ENCODE peak calls at places on chromosomes 7 and 10, in nine cellular contexts. T is colonic mucosa, M is cardiac fibroblast, Q is tibial artery, F is HFFc6, D is transverse colon, I is spleen, B is IMR-90, N is endodermal cell. S is an unnamed sample.

GRCh38 chr7:73427902-73428696 is 5.5 kb upstream of the FZD9 start:
- DNase-seq in T (no peak), M (no peak), Q (no peak), F (no peak), D (no peak), I (peak), B (no peak), N (peak), S (no peak)

GRCh38 chr7:11155883-11156282 is 182.2 kb downstream of the PHF14 start:
- DNase-seq in T (no peak), M (peak), Q (no peak), F (no peak), D (no peak), I (no peak), B (peak), N (no peak), S (no peak)

GRCh38 chr7:84535584-84536255 is 341.1 kb upstream of the SEMA3A start:
- DNase-seq in T (no peak), M (no peak), Q (no peak), F (no peak), D (no peak), I (no peak), B (no peak), N (no peak), S (no peak)

GRCh38 chr7:159152816-159153215 is 8.1 kb upstream of the VIPR2 start:
- DNase-seq in T (no peak), M (no peak), Q (no peak), F (no peak), D (no peak), I (peak), B (no peak), N (no peak), S (no peak)

GRCh38 chr10:82164333-82164732 is 289.3 kb downstream of the NRG3 start:
- DNase-seq in T (no peak), M (no peak), Q (no peak), F (no peak), D (no peak), I (no peak), B (no peak), N (no peak), S (no peak)

GRCh38 chr7:91082854-91083495 is 181.3 kb upstream of the FZD1 start:
- DNase-seq in T (no peak), M (peak), Q (no peak), F (peak), D (no peak), I (no peak), B (peak), N (no peak), S (no peak)

GRCh38 chr10:90787906-90788491 is 69.8 kb downstream of the HTR7 start:
- DNase-seq in T (peak), M (peak), Q (no peak), F (peak), D (peak), I (no peak), B (peak), N (peak), S (peak)

GRCh38 chr10:75034131-75034512 is 77.3 kb upstream of the SAMD8 start:
- DNase-seq in T (no peak), M (peak), Q (no peak), F (no peak), D (no peak), I (no peak), B (no peak), N (no peak), S (no peak)

GRCh38 chr10:114821915-114822770 is 563 bp downstream of the FHIP2A start:
- DNase-seq in T (peak), M (peak), Q (peak), F (no peak), D (peak), I (peak), B (peak), N (peak), S (peak)

DNA sequence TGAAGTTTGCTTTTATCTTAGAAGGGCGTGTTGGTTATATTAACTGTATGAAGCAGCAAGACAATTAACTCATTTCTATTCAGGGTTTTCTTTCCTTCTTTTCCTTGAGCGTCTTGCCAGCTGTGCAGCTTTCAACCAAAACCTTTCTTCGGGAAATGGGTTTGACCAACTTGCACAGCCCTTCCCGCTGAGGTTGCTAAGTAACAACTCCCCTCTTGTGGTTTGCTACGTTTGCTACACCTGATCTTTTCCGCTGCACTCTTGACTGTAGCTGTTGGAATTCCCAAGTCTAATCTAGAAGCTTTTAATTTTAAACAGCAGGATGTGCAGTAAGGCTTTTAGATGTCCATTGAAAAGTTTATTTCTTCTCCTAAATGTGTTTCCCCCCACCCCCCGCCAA is 116.9 kb downstream of the CDCA7L start:
- DNase-seq in T (no peak), M (no peak), Q (no peak), F (no peak), D (no peak), I (no peak), B (no peak), N (peak), S (no peak)
- TF ChIP-seq CTCF in T (no peak), M (no peak), Q (no peak), F (no peak), D (no peak), I (no peak), B (no peak), N (peak), S (no peak)

DNA sequence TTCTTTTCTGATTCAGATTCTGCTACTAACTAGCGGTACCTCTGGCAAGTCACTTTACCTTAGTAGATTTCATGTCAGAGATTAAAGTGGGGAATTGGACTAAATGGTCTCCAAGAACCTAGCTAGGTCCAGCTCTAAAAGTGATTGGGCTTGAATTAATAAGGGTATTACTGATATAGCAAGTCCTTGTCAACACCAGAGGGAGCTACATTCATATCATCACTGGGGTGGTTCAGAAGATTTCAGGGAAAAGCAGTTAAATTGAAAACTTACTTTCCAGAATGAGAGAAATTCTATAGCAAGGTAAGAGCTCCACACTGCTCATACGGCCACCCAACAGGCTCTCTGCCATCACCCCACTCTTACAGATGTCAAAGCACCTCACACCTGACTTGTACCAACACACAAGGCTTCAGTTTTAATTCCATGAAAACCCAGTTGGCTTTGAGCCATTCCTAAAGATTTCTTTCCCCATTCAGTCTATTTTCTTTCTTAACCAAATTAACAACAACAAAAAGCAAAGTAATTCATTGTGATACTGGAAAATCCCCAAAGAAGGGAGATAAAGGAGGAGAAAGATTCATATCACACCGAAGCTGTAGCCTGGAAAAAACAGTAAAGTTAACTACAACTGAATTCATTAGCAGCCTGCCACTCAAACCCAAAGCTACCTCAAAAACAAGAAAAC is 38.0 kb upstream of the SPOCK2 start:
- DNase-seq in T (no peak), M (peak), Q (no peak), F (peak), D (no peak), I (no peak), B (peak), N (no peak), S (no peak)
- TF ChIP-seq CTCF in T (peak), M (peak), Q (peak), F (peak), D (peak), I (peak), B (peak), N (peak), S (no peak)

DNA sequence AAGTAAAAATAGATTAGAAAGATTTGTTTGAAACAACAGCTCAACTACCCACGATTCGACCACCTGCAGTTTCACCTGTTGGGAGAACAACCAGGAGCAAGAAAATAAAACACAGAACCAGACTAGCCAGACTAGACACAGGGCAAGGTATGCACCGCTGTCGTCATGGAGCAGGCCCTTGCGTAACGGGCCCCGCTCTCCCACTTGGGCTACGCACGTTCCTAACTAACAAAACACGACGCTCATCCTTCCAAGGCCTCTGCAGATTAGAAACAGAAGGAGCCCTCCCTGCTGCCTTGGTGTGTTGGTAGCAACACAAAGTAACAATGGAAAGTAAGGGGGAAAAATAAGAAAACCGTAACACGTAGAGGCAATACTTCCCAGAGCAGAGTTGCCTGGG is 45.1 kb upstream of the ELMO1 start:
- DNase-seq in T (no peak), M (no peak), Q (no peak), F (no peak), D (no peak), I (no peak), B (no peak), N (no peak), S (no peak)
- TF ChIP-seq CTCF in T (no peak), M (no peak), Q (no peak), F (no peak), D (no peak), I (no peak), B (no peak), N (no peak), S (no peak)

DNA sequence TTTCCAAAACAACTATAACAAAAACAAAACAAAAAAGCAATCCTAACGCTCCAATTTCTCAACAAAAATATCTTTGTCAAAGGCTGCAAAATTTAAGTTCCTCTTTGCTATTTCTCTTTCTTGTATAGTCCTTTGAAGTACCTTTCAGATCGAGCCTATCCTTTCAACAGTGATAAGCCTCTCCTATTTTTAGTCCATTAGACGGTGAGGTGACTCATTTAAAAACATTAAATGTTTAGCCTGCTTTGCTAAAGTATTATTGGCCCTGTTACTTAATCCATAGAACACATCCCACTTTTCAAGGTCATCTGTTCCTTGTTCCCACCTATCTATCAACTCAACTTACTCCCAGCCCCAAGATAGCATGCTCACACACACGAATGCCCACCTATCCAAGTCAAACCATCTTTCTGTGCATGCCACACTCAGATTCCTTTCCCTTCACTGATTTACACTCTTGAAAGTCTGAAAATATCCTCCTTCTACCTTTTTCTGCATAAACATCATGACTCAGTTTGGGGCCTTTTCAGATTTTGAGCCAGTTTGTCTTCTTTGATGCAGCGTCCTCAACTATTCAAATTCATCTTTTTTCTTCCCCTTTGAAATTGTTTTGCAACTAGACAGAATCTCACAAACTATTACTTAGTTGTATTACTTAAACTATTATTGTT is 224.9 kb upstream of the TMEM229A start:
- DNase-seq in T (no peak), M (no peak), Q (no peak), F (no peak), D (no peak), I (no peak), B (peak), N (no peak), S (no peak)
- TF ChIP-seq CTCF in T (no peak), M (no peak), Q (no peak), F (no peak), D (no peak), I (no peak), B (no peak), N (no peak), S (no peak)

DNA sequence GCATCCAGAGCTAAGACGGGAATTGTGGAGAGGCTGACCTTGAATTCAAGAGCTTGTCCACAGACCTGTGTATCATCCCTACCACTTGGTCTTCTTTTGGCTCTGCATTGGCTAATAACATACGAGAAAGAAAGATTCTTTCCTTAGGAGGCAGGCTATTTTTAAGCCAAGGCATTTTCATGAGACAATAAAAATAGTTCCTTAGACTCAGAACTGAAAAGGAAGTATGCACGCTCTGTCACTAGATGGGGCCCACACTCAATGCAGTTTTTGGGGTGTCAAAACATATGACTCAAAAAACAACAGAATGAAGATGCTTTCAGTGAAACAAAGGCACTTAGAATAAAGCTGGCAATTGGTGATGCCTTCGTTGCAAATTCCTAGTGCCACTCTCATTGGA is 265.9 kb upstream of the DGKB start:
- DNase-seq in T (no peak), M (peak), Q (no peak), F (peak), D (no peak), I (no peak), B (no peak), N (no peak), S (no peak)
- TF ChIP-seq CTCF in T (no peak), M (no peak), Q (no peak), F (peak), D (no peak), I (no peak), B (no peak), N (no peak), S (no peak)

GRCh38 chr10:59234814-59235429 is 58.5 kb downstream of the PHYHIPL start:
- DNase-seq in T (peak), M (peak), Q (no peak), F (peak), D (peak), I (no peak), B (peak), N (peak), S (peak)
- TF ChIP-seq CTCF in T (peak), M (peak), Q (peak), F (peak), D (peak), I (peak), B (peak), N (peak), S (peak)